ENCODE peak calls at places on chromosomes 3 and 15, in eight cellular contexts. P is tibial nerve, H is GM10248, E is colonic mucosa, A is fibroblast of pulmonary artery, Z is NB4, K is AG09309, S is lung. Q is an unnamed sample.

GRCh38 chr3:19147905-19148767 is at the start of gene KCNH8:
- DNase-seq in S (no peak), E (peak; percentile 42), Z (no peak), A (no peak), P (no peak), K (no peak), H (peak; percentile 31), Q (no peak)

GRCh38 chr3:124700880-124701684 is 29.2 kb upstream of the UMPS start:
- DNase-seq in Z (no peak), E (no peak), P (no peak), K (no peak), A (peak; percentile 14), H (no peak), S (no peak), Q (peak; percentile 38)

GRCh38 chr3:66488492-66488891 is 12.3 kb downstream of the LRIG1 start:
- DNase-seq in H (no peak), Z (no peak), P (no peak), S (no peak), K (no peak), A (no peak), E (no peak), Q (no peak)

GRCh38 chr3:47005212-47006144 is 26.0 kb downstream of the NBEAL2 start:
- DNase-seq in H (no peak), K (no peak), S (no peak), E (no peak), P (no peak), Z (no peak), A (no peak), Q (no peak)

GRCh38 chr3:159856496-159857098 is 132.0 kb upstream of the IL12A start:
- DNase-seq in A (no peak), E (no peak), H (no peak), Z (no peak), S (no peak), P (no peak), K (no peak), Q (no peak)

GRCh38 chr3:4906107-4906621 is 73.1 kb upstream of the BHLHE40 start:
- DNase-seq in P (no peak), S (no peak), Z (no peak), E (no peak), H (no peak), K (no peak), A (peak; percentile 49), Q (no peak)

GRCh38 chr3:153094386-153094785 is 67.6 kb upstream of the RAP2B start:
- DNase-seq in S (no peak), P (no peak), K (no peak), H (no peak), E (no peak), A (no peak), Z (no peak), Q (no peak)

GRCh38 chr3:63753567-63753966 is 65.5 kb upstream of the C3orf49 start:
- DNase-seq in P (no peak), S (no peak), E (no peak), H (no peak), K (no peak), A (peak; percentile 51), Z (peak; percentile 13), Q (no peak)

GRCh38 chr3:150216041-150216811 is 191.9 kb upstream of the TSC22D2 start:
- DNase-seq in P (no peak), E (no peak), H (no peak), S (no peak), Z (peak; percentile 50), K (peak; percentile 82), A (peak; percentile 80), Q (no peak)

GRCh38 chr15:98120561-98120960 is 160.1 kb downstream of the ARRDC4 start:
- DNase-seq in A (no peak), E (no peak), K (no peak), H (no peak), S (no peak), Z (peak; percentile 16), P (no peak), Q (no peak)

GRCh38 chr15:82999905-83000671 is 11.4 kb downstream of the C15orf40 start:
- DNase-seq in E (no peak), K (no peak), A (peak; percentile 74), P (no peak), Z (peak; percentile 78), H (peak; percentile 61), S (no peak), Q (no peak)

GRCh38 chr3:146065573-146066006 is 95.4 kb downstream of the PLOD2 start:
- DNase-seq in K (peak; percentile 35), H (no peak), S (no peak), Z (peak; percentile 52), E (peak; percentile 35), A (peak; percentile 89), P (no peak), Q (no peak)

GRCh38 chr3:72368331-72368975 is 479.8 kb downstream of the SHQ1 start:
- DNase-seq in H (no peak), P (no peak), E (no peak), S (no peak), Z (no peak), K (peak; percentile 14), A (no peak), Q (no peak)

GRCh38 chr3:45123841-45124269 is 22.3 kb downstream of the CDCP1 start:
- DNase-seq in Z (no peak), P (no peak), H (no peak), A (peak; percentile 66), S (no peak), E (no peak), K (no peak), Q (no peak)

GRCh38 chr3:43760951-43761350 is 70.2 kb downstream of the ABHD5 start:
- DNase-seq in H (no peak), A (no peak), P (no peak), S (no peak), Z (no peak), E (no peak), K (no peak), Q (no peak)

GRCh38 chr3:43758826-43759225 is 68.1 kb downstream of the ABHD5 start:
- DNase-seq in A (no peak), Z (no peak), K (no peak), S (no peak), H (no peak), P (no peak), E (no peak), Q (no peak)

GRCh38 chr3:43762486-43762885 is 71.7 kb downstream of the ABHD5 start:
- DNase-seq in E (no peak), H (no peak), K (no peak), Z (no peak), A (no peak), S (no peak), P (no peak), Q (no peak)

GRCh38 chr3:43757613-43758012 is 66.9 kb downstream of the ABHD5 start:
- DNase-seq in K (no peak), H (no peak), P (no peak), E (no peak), S (no peak), Z (no peak), A (no peak), Q (no peak)

DNA sequence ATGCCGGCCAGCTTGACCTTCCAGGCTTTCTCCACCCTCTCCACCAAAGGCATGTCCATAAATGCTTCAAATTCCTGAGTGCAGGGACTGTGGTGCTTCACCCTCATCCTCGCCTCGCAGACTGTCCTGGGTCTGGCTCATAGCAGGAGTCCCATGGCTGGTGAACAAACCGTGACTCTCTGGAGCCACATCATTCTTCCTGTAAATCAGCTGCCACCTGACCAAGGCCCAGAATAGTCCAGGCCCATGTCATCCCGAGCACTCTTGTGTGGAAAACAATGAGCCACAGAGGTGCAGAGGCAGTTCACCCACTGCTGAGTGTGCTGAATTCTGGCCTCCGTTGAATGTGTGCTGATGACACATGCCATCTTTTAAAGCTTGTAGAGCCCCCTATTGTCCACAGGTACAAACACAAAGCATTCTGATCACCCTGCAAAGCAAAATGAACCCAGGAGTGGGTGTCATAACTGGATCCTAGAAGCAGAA is 68.6 kb downstream of the ABHD5 start:
- DNase-seq in E (no peak), H (no peak), S (no peak), Z (peak; percentile 19), P (no peak), K (no peak), A (peak; percentile 57), Q (no peak)
- TF ChIP-seq CTCF in E (no peak), H (no peak), S (no peak), Z (no peak), P (no peak), K (peak; percentile 45), A (peak; percentile 34), Q (peak; percentile 30)

GRCh38 chr15:57377478-57377847 is 1.2 kb downstream of the CGNL1 start:
- DNase-seq in P (no peak), H (no peak), K (no peak), A (no peak), Z (no peak), E (no peak), S (no peak), Q (no peak)
- TF ChIP-seq CTCF in P (no peak), H (no peak), K (no peak), A (no peak), Z (no peak), E (no peak), S (no peak), Q (no peak)

GRCh38 chr3:43348852-43349574 is 62.7 kb downstream of the SNRK start:
- DNase-seq in K (no peak), E (no peak), S (no peak), P (no peak), Z (no peak), A (no peak), H (no peak), Q (no peak)
- TF ChIP-seq CTCF in K (no peak), E (no peak), S (no peak), P (no peak), Z (no peak), A (no peak), H (no peak), Q (no peak)

DNA sequence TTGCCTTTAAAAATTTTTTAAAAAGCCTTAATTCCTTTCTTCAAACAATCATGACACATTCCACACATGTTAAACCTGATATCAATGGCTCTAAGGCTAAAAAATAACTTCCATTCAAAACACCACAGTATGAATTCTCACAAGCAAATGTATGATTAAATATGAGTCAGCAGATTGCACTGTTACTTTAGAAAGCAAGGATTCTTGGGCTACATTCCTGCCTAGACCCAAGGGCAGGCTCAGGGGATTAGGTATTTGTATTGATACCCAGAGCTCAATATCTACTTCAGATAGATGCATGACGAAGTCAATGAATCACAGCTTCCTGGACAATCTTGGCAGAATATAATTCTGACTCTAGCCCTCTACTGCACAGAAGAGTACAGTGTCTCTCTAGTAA is 65.7 kb downstream of the RARB start:
- DNase-seq in S (no peak), E (no peak), A (peak; percentile 73), K (peak; percentile 49), Z (no peak), H (no peak), P (no peak), Q (no peak)
- TF ChIP-seq CTCF in S (no peak), E (no peak), A (no peak), K (peak; percentile 7), Z (no peak), H (no peak), P (no peak), Q (no peak)

GRCh38 chr3:135918600-135918999 is 46.9 kb upstream of the PPP2R3A start:
- DNase-seq in K (peak; percentile 31), A (peak; percentile 69), E (no peak), P (no peak), Z (peak; percentile 15), H (no peak), S (no peak), Q (no peak)
- TF ChIP-seq CTCF in K (peak; percentile 53), A (peak; percentile 60), E (peak; percentile 29), P (peak; percentile 25), Z (peak; percentile 26), H (no peak), S (no peak), Q (peak; percentile 30)

GRCh38 chr3:148077318-148077923 is 620.3 kb upstream of the AGTR1 start:
- DNase-seq in S (no peak), E (no peak), H (no peak), Z (peak; percentile 6), K (no peak), A (peak; percentile 54), P (no peak), Q (no peak)
- TF ChIP-seq CTCF in S (no peak), E (peak; percentile 27), H (peak; percentile 51), Z (peak; percentile 12), K (peak; percentile 41), A (peak; percentile 58), P (peak; percentile 35), Q (peak; percentile 58)

Q was measured in D721Med.